ENCODE peak calls at places on chromosomes 13 and 19, in five cellular contexts. M is lower leg skin, Y is neural crest cell, S is fibroblast of the aortic adventitia, E is left ventricle myocardium inferior. G is an unnamed sample.

GRCh38 chr19:11697284-11697855 is 41.4 kb downstream of the ZNF823 start:
- DNase-seq in M (no peak), Y (no peak), S (no peak), E (no peak), G (no peak)

GRCh38 chr13:33639158-33639557 is 178.8 kb upstream of the RFC3 start:
- DNase-seq in E (no peak), M (no peak), S (peak; percentile 97), Y (no peak), G (no peak)

GRCh38 chr19:34711890-34712289 is 22.2 kb upstream of the ZNF181 start:
- DNase-seq in M (no peak), Y (no peak), S (no peak), E (no peak), G (no peak)

GRCh38 chr19:39146091-39146490 is 20.5 kb downstream of the PAK4 start:
- DNase-seq in Y (no peak), M (no peak), S (no peak), E (no peak), G (no peak)

GRCh38 chr19:16654151-16654550 is 5.8 kb downstream of the SMIM7 start:
- DNase-seq in M (no peak), S (no peak), E (no peak), Y (no peak), G (no peak)

GRCh38 chr19:39937094-39937493 is 2.7 kb upstream of the FCGBP start:
- DNase-seq in Y (no peak), S (no peak), E (no peak), M (no peak), G (peak; percentile 76)

GRCh38 chr13:75850915-75851314 is 214.8 kb downstream of the LMO7 start:
- DNase-seq in Y (no peak), M (no peak), E (no peak), S (no peak), G (no peak)

GRCh38 chr19:33771308-33772101 is 25.2 kb upstream of the KCTD15 start:
- DNase-seq in Y (peak; percentile 84), S (peak; percentile 57), E (peak; percentile 67), M (peak; percentile 94), G (peak; percentile 87)

GRCh38 chr13:52852444-52852843 is 4.0 kb upstream of the PCDH8 start:
- DNase-seq in E (no peak), M (no peak), Y (no peak), S (no peak), G (no peak)

GRCh38 chr19:38669532-38669931 is 22.1 kb downstream of the ACTN4 start:
- DNase-seq in E (no peak), M (no peak), S (no peak), Y (no peak), G (no peak)

GRCh38 chr13:35923347-35923746 is 207.8 kb downstream of the DCLK1 start:
- DNase-seq in Y (no peak), M (peak; percentile 62), S (peak; percentile 55), E (peak; percentile 26), G (no peak)

GRCh38 chr13:59621791-59622190 is 541.9 kb downstream of the DIAPH3 start:
- DNase-seq in M (no peak), S (no peak), E (no peak), Y (no peak), G (no peak)

GRCh38 chr19:2780284-2780683 is 2.8 kb downstream of the SGTA start:
- DNase-seq in E (no peak), M (no peak), S (no peak), Y (no peak), G (no peak)

GRCh38 chr19:2785244-2786000 is at the start of gene THOP1:
- DNase-seq in M (peak; percentile 99), Y (peak; percentile 96), E (peak; percentile 99), S (peak; percentile 97), G (peak; percentile 99)

GRCh38 chr19:2783781-2784145 is 690 bp upstream of the SGTA start:
- DNase-seq in E (no peak), S (no peak), Y (no peak), M (no peak), G (no peak)

GRCh38 chr19:2782357-2782935 is 627 bp downstream of the SGTA start:
- DNase-seq in S (no peak), M (no peak), E (no peak), Y (no peak), G (no peak)

GRCh38 chr19:2782936-2783780 is at the start of gene SGTA:
- DNase-seq in Y (peak; percentile 94), S (peak; percentile 99), E (peak; percentile 98), M (peak; percentile 99), G (peak; percentile 98)
- TF ChIP-seq CTCF in Y (peak; percentile 54), S (peak; percentile 55), E (peak; percentile 60), M (no peak), G (peak; percentile 38)

GRCh38 chr19:2231621-2232221 is 4.4 kb downstream of the PLEKHJ1 start:
- DNase-seq in Y (peak; percentile 27), M (no peak), S (no peak), E (no peak), G (no peak)
- TF ChIP-seq CTCF in Y (peak; percentile 37), M (no peak), S (peak; percentile 12), E (no peak), G (peak; percentile 4)

DNA sequence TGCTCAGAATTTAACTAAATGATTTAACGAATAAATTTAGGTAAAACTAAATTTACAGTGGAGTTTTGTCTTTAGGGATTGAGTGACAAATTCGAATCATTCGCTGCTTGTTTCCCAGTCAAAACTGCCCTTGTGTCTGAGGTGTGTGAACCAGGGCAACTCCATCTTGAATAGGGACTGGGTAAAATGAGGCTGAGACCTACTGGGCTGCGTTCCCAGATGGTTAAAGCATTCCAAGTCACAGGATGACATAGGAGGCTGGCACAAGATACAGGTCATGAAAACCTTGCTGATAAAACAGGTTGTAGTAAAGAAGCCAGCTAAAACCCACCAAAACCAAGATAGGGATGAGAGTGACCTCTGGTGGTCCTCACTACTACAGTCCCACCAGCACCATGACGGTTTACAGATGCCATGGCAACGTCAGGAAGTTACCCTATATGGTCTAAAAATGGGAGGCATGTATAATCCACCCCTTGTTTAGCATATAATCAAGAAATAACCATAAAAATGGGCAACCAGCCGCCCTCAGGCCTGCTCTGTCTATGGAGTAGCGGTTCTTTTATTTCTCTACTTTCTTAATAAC is 10.2 kb upstream of the ANKRD10 start:
- DNase-seq in S (no peak), Y (peak; percentile 15), M (no peak), E (no peak), G (no peak)
- TF ChIP-seq CTCF in S (peak; percentile 6), Y (peak; percentile 44), M (no peak), E (peak; percentile 32), G (no peak)

GRCh38 chr19:44509478-44509877 is 9.2 kb upstream of the ZNF180 start:
- DNase-seq in M (no peak), E (no peak), S (no peak), Y (no peak), G (no peak)
- TF ChIP-seq CTCF in M (no peak), E (no peak), S (no peak), Y (no peak), G (no peak)

G was measured in GM13976.